ENCODE peak calls at places on chromosomes 13 and 19, in seven cellular contexts. N, M, K, X, W, U and P are unnamed samples.

GRCh38 chr19:56705939-56706338 is 34.4 kb upstream of the ZNF835 start:
- DNase-seq in N (no peak), M (no peak), K (no peak), X (no peak), W (no peak), U (no peak), P (no peak)

GRCh38 chr13:36133950-36134349 is 2.8 kb upstream of the DCLK1 start:
- DNase-seq in N (no peak), M (no peak), K (peak; percentile 23), X (no peak), W (peak; percentile 40), U (no peak), P (no peak)

GRCh38 chr19:32421589-32422361 is 16.2 kb downstream of the DPY19L3 start:
- DNase-seq in N (no peak), M (peak; percentile 5), K (peak; percentile 59), X (no peak), W (peak; percentile 41), U (no peak), P (no peak)

GRCh38 chr13:78607409-78608253 is 4.3 kb upstream of the POU4F1 start:
- DNase-seq in N (no peak), M (no peak), K (no peak), X (no peak), W (no peak), U (no peak), P (no peak)

GRCh38 chr19:9075064-9075964 is 11.5 kb upstream of the OR1M1 start:
- DNase-seq in N (peak; percentile 83), M (no peak), K (peak; percentile 94), X (peak; percentile 75), W (peak; percentile 98), U (no peak), P (no peak)

GRCh38 chr13:76934671-76935070 is 13.6 kb upstream of the ACOD1 start:
- DNase-seq in N (no peak), M (no peak), K (no peak), X (no peak), W (no peak), U (no peak), P (no peak)

GRCh38 chr19:378706-379105 is 30.2 kb downstream of the C2CD4C start:
- DNase-seq in N (no peak), M (no peak), K (no peak), X (peak; percentile 22), W (no peak), U (no peak), P (no peak)

GRCh38 chr13:55517312-55517711 is 1623.4 kb upstream of the PRR20A start:
- DNase-seq in N (no peak), M (no peak), K (no peak), X (no peak), W (no peak), U (no peak), P (no peak)

GRCh38 chr13:110062077-110062776 is 244.7 kb downstream of the COL4A1 start:
- DNase-seq in N (peak; percentile 20), M (no peak), K (no peak), X (no peak), W (no peak), U (peak; percentile 92), P (no peak)

GRCh38 chr19:41945135-41945766 is 13.9 kb downstream of the RABAC1 start:
- DNase-seq in N (no peak), M (peak; percentile 98), K (no peak), X (no peak), W (no peak), U (no peak), P (no peak)

GRCh38 chr13:25699056-25699455 is 327.3 kb downstream of the ATP8A2 start:
- DNase-seq in N (no peak), M (no peak), K (no peak), X (no peak), W (no peak), U (no peak), P (no peak)

GRCh38 chr13:48194392-48194754 is 38.6 kb upstream of the ITM2B start:
- DNase-seq in N (no peak), M (peak; percentile 34), K (no peak), X (no peak), W (peak; percentile 42), U (no peak), P (no peak)

GRCh38 chr19:44602071-44602470 is 11.3 kb upstream of the IGSF23 start:
- DNase-seq in N (no peak), M (no peak), K (no peak), X (no peak), W (no peak), U (no peak), P (peak; percentile 86)

GRCh38 chr13:34412817-34413365 is 529.2 kb upstream of the NBEA start:
- DNase-seq in N (no peak), M (no peak), K (peak; percentile 29), X (no peak), W (peak; percentile 51), U (no peak), P (no peak)

GRCh38 chr13:24161980-24162517 is 1.5 kb downstream of the SPATA13 start:
- DNase-seq in N (no peak), M (no peak), K (no peak), X (peak; percentile 70), W (no peak), U (no peak), P (no peak)
- H3K4me3 ChIP-seq in N (peak overlapping the region; percentile 94), M (no peak overlapping the region), K (peak overlapping the region; percentile 73), X (peak overlapping the region; percentile 80), W (peak overlapping the region; percentile 81), U (peak overlapping the region; percentile 99), P (peak overlapping the region; percentile 97)

GRCh38 chr13:114033541-114034315 is 59.9 kb upstream of the C13orf46 start:
- DNase-seq in N (no peak), M (no peak), K (no peak), X (no peak), W (no peak), U (no peak), P (no peak)
- H3K4me3 ChIP-seq in N (no peak overlapping the region), M (no peak overlapping the region), K (no peak overlapping the region), X (peak overlapping the region; percentile 34), W (no peak overlapping the region), U (no peak overlapping the region), P (no peak overlapping the region)

GRCh38 chr19:2043269-2043641 is 7.8 kb downstream of the MKNK2 start:
- DNase-seq in N (no peak), M (peak; percentile 21), K (no peak), X (no peak), W (no peak), U (no peak), P (no peak)
- H3K4me3 ChIP-seq in N (no peak overlapping the region), M (peak overlapping the region; percentile 0), K (no peak overlapping the region), X (peak overlapping the region; percentile 63), W (no peak overlapping the region), U (no peak overlapping the region), P (no peak overlapping the region)

DNA sequence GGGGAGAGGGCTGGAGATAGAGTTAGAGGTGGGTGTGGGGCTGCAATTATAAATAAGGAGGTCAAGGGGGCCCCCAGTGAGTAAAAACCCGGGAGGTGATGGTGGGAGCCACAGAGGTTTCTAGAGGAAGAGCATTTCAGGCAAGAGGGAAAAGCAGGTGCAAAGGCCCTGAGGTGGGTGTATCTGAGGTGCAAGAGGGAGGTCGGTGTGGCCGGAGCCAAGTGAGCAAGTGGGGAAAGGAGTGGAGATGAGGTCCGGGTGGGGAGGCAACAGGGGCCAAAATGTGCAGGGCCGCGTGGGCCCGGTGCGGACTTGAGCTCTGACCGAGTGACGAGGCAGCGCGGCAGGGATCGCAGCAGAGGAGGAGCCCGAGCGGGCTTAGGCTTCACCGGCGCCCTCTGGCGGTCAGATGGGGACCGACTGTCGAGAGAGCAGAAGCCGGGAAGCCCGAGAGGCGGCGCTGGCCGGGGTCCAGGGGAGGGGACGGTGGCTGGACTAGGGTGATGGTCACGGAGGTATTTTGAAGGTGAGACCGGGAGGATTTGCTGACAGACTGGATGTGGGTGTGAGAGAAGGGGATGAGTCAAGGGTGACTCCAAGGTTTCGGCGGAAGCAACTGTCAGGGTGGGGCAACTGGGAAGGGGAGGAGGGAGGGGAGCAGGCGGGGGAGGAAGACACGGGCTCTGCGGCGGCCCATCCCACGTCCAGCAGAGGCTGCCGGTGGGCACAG is 17.7 kb upstream of the SPACA4 start:
- DNase-seq in N (peak; percentile 78), M (peak; percentile 87), K (peak; percentile 74), X (peak; percentile 86), W (peak; percentile 84), U (peak; percentile 90), P (peak; percentile 89)
- H3K4me3 ChIP-seq in N (peak overlapping the region; percentile 47), M (no peak overlapping the region), K (no peak overlapping the region), X (peak overlapping the region; percentile 60), W (peak overlapping the region; percentile 46), U (no peak overlapping the region), P (peak overlapping the region; percentile 27)

GRCh38 chr13:44710576-44710975 is 134.4 kb upstream of the TSC22D1 start:
- DNase-seq in N (peak; percentile 96), M (peak; percentile 58), K (peak; percentile 92), X (no peak), W (peak; percentile 93), U (no peak), P (no peak)
- H3K4me3 ChIP-seq in N (no peak overlapping the region), M (no peak overlapping the region), K (peak overlapping the region; percentile 29), X (no peak overlapping the region), W (no peak overlapping the region), U (no peak overlapping the region), P (no peak overlapping the region)

GRCh38 chr19:54470991-54471782 is 1.9 kb downstream of the CDC42EP5 start:
- DNase-seq in N (no peak), M (no peak), K (peak; percentile 67), X (no peak), W (no peak), U (no peak), P (no peak)
- H3K4me3 ChIP-seq in N (peak overlapping the region; percentile 38), M (peak overlapping the region; percentile 34), K (peak overlapping the region; percentile 59), X (peak overlapping the region; percentile 73), W (peak overlapping the region; percentile 57), U (no peak overlapping the region), P (peak overlapping the region; percentile 45)